ENCODE peak calls at places on chromosome 20, in nine cellular contexts. Z is cardiac muscle cell; A is dorsolateral prefrontal cortex; B is GM12891; H is lower leg skin; T is mucosa of descending colon; D is anterior cingulate cortex; P is activated T-cell treated with anti-CD3 and anti-CD28 coated beads, Interleukin-2, amount 50 U/mL, for 24 hours; V is stimulated activated CD8-positive, alpha-beta memory T cell treated with anti-CD3 and anti-CD28 coated beads, Interleukin-15, amount 100 ng/mL, for 1 hour. J is an unnamed sample.

GRCh38 chr20:50273601-50274491 is 83.2 kb downstream of the CEBPB start:
- DNase-seq in Z (no peak), A (peak), B (no peak), H (peak), T (no peak), D (peak), P (no peak), V (no peak), J (no peak)

GRCh38 chr20:63952769-63953168 is 3.4 kb downstream of the UCKL1 start:
- DNase-seq in Z (no peak), A (no peak), B (no peak), H (no peak), T (no peak), D (no peak), P (no peak), V (no peak), J (peak)

GRCh38 chr20:17626217-17627007 is 55.6 kb downstream of the RRBP1 start:
- DNase-seq in Z (no peak), A (no peak), B (no peak), H (no peak), T (peak), D (no peak), P (no peak), V (no peak), J (no peak)

GRCh38 chr20:42567409-42567808 is 622.3 kb downstream of the PTPRT start:
- DNase-seq in Z (no peak), A (no peak), B (no peak), H (no peak), T (no peak), D (no peak), P (no peak), V (no peak), J (no peak)

GRCh38 chr20:7362601-7363000 is 577.7 kb downstream of the HAO1 start:
- DNase-seq in Z (no peak), A (no peak), B (no peak), H (no peak), T (no peak), D (no peak), P (no peak), V (no peak), J (no peak)

GRCh38 chr20:6014957-6015356 is 38.9 kb downstream of the LRRN4 start:
- DNase-seq in Z (no peak), A (no peak), B (no peak), H (no peak), T (no peak), D (no peak), P (no peak), V (no peak), J (no peak)

GRCh38 chr20:63183422-63184146 is 32.3 kb downstream of the YTHDF1 start:
- DNase-seq in Z (peak), A (no peak), B (peak), H (no peak), T (peak), D (no peak), P (peak), V (peak), J (peak)

GRCh38 chr20:18388860-18389259 is 78.0 kb downstream of the DZANK1 start:
- DNase-seq in Z (peak), A (no peak), B (no peak), H (no peak), T (no peak), D (no peak), P (no peak), V (no peak), J (peak)

GRCh38 chr20:43669332-43669731 is 2.4 kb downstream of the MYBL2 start:
- DNase-seq in Z (peak), A (no peak), B (no peak), H (no peak), T (no peak), D (no peak), P (no peak), V (no peak), J (no peak)

GRCh38 chr20:44008806-44009678 is 94.4 kb downstream of the TOX2 start:
- DNase-seq in Z (no peak), A (no peak), B (no peak), H (peak), T (no peak), D (no peak), P (no peak), V (no peak), J (peak)

GRCh38 chr20:4989570-4989969 is 11.7 kb downstream of the SLC23A2 start:
- DNase-seq in Z (no peak), A (no peak), B (no peak), H (no peak), T (no peak), D (no peak), P (no peak), V (no peak), J (no peak)

GRCh38 chr20:22333885-22334545 is 250.4 kb downstream of the FOXA2 start:
- DNase-seq in Z (peak), A (peak), B (peak), H (no peak), T (peak), D (peak), P (peak), V (no peak), J (peak)

GRCh38 chr20:10647471-10647870 is 26.3 kb downstream of the JAG1 start:
- DNase-seq in Z (no peak), A (no peak), B (peak), H (peak), T (no peak), D (no peak), P (no peak), V (no peak), J (no peak)

GRCh38 chr20:4787069-4787468 is 65.4 kb downstream of the PRND start:
- DNase-seq in Z (no peak), A (no peak), B (no peak), H (no peak), T (no peak), D (no peak), P (no peak), V (no peak), J (no peak)

GRCh38 chr20:25525857-25526256 is 59.5 kb downstream of the NINL start:
- DNase-seq in Z (peak), A (no peak), B (no peak), H (peak), T (no peak), D (no peak), P (no peak), V (no peak), J (no peak)

GRCh38 chr20:57439432-57439831 is 48.2 kb downstream of the RBM38 start:
- DNase-seq in Z (no peak), A (peak), B (no peak), H (no peak), T (peak), D (peak), P (no peak), V (no peak), J (peak)

GRCh38 chr20:50460608-50461268 is 49.4 kb upstream of the PTPN1 start:
- DNase-seq in Z (peak), A (peak), B (peak), H (peak), T (peak), D (peak), P (peak), V (peak), J (peak)

GRCh38 chr20:52201395-52201794 is 9.8 kb upstream of the ZFP64 start:
- DNase-seq in Z (no peak), A (no peak), B (no peak), H (no peak), T (no peak), D (no peak), P (no peak), V (no peak), J (no peak)

GRCh38 chr20:63095718-63096654 is 89.2 kb upstream of the BHLHE23 start:
- DNase-seq in Z (no peak), A (peak), B (no peak), H (peak), T (no peak), D (no peak), P (peak), V (no peak), J (peak)